ENCODE peak calls at places on chromosomes 1 and 21, in four cellular contexts. V is SK-N-SH, R is K562, N is HepG2. P is an unnamed sample.

GRCh38 chr21:25565272-25566199 is 41.7 kb downstream of the MRPL39 start:
- DNase-seq in R (no peak), N (no peak), V (no peak), P (no peak)

GRCh38 chr1:230798187-230798484 is 50.9 kb downstream of the CAPN9 start:
- DNase-seq in V (no peak), N (no peak), R (no peak), P (no peak)

GRCh38 chr1:14572861-14573260 is 25.6 kb upstream of the KAZN start:
- DNase-seq in N (no peak), V (no peak), R (no peak), P (no peak)

GRCh38 chr1:169949139-169949538 is 55.4 kb upstream of the SCYL3 start:
- DNase-seq in N (no peak), V (no peak), R (no peak), P (no peak)

GRCh38 chr1:147853391-147853790 is 49.2 kb upstream of the GJA8 start:
- DNase-seq in R (no peak), N (no peak), V (no peak), P (no peak)

GRCh38 chr21:43645414-43645891 is 13.8 kb downstream of the HSF2BP start:
- DNase-seq in V (no peak), R (peak), N (peak), P (no peak)

GRCh38 chr1:1435094-1435903 is at the start of gene VWA1:
- DNase-seq in N (no peak), V (peak), R (peak), P (no peak)

GRCh38 chr1:157390646-157391045 is 161.7 kb downstream of the FCRL5 start:
- DNase-seq in V (no peak), N (no peak), R (no peak), P (no peak)

GRCh38 chr1:103336376-103336775 is 189.1 kb upstream of the RNPC3 start:
- DNase-seq in N (peak), R (no peak), V (no peak), P (no peak)

GRCh38 chr1:45265244-45265643 is 58.8 kb upstream of the ZSWIM5 start:
- DNase-seq in N (no peak), V (no peak), R (no peak), P (no peak)

GRCh38 chr1:245684111-245684510 is 529.3 kb downstream of the KIF26B start:
- DNase-seq in V (no peak), R (no peak), N (no peak), P (no peak)

GRCh38 chr1:156118175-156118868 is 3.8 kb downstream of the LMNA start:
- DNase-seq in N (peak), R (no peak), V (no peak), P (no peak)

GRCh38 chr1:47992720-47993119 is 4.5 kb downstream of the TRABD2B start:
- DNase-seq in R (no peak), N (no peak), V (no peak), P (no peak)

GRCh38 chr21:37710555-37711293 is 205.5 kb downstream of the KCNJ6 start:
- DNase-seq in N (peak), R (no peak), V (peak), P (no peak)

GRCh38 chr1:92367496-92367895 is 68.6 kb downstream of the RPAP2 start:
- DNase-seq in R (no peak), V (no peak), N (no peak), P (no peak)

GRCh38 chr1:58060548-58061170 is 485.9 kb downstream of the OMA1 start:
- DNase-seq in V (no peak), N (no peak), R (no peak), P (no peak)

GRCh38 chr1:17216078-17216477 is 11.2 kb downstream of the PADI1 start:
- DNase-seq in V (no peak), N (no peak), R (no peak), P (no peak)

GRCh38 chr1:226889616-226890330 is 19.4 kb downstream of the PSEN2 start:
- DNase-seq in N (no peak), R (no peak), V (no peak), P (no peak)

GRCh38 chr1:15942661-15943514 is 33.0 kb downstream of the ZBTB17 start:
- DNase-seq in V (no peak), R (peak), N (no peak), P (no peak)

GRCh38 chr1:182587087-182587486 is 2.0 kb downstream of the RNASEL start:
- DNase-seq in N (no peak), V (no peak), R (no peak), P (no peak)

GRCh38 chr1:169689395-169689794 is 22.0 kb downstream of the SELL start:
- DNase-seq in N (no peak), R (no peak), V (no peak), P (no peak)

GRCh38 chr1:173870252-173871075 is 2.3 kb downstream of the ZBTB37 start:
- DNase-seq in N (no peak), V (peak), R (peak), P (no peak)

GRCh38 chr1:8011923-8012858 is 13.9 kb downstream of the ERRFI1 start:
- DNase-seq in R (no peak), N (no peak), V (no peak), P (no peak)

GRCh38 chr21:26563977-26564503 is 9.0 kb downstream of the CYYR1 start:
- DNase-seq in R (no peak), N (no peak), V (no peak), P (no peak)

GRCh38 chr1:46528297-46528955 is 23.0 kb downstream of the KNCN start:
- DNase-seq in N (no peak), R (peak), V (no peak), P (no peak)

GRCh38 chr1:20725189-20726106 is 7.1 kb downstream of the SH2D5 start:
- DNase-seq in V (peak), R (no peak), N (no peak), P (no peak)

GRCh38 chr1:204735042-204735441 is 49.5 kb upstream of the LRRN2 start:
- DNase-seq in N (no peak), R (no peak), V (no peak), P (no peak)

GRCh38 chr1:200883118-200883517 is 10.3 kb downstream of the GPR25 start:
- DNase-seq in N (no peak), R (no peak), V (no peak), P (no peak)

GRCh38 chr1:229514578-229515275 is 6.6 kb upstream of the NUP133 start:
- DNase-seq in V (peak), N (peak), R (peak), P (peak)

GRCh38 chr1:98327151-98327918 is 334.2 kb upstream of the SNX7 start:
- DNase-seq in N (no peak), R (no peak), V (no peak), P (no peak)

GRCh38 chr1:175679931-175680652 is 63.3 kb downstream of the TNR start:
- DNase-seq in V (no peak), N (no peak), R (no peak), P (no peak)

GRCh38 chr1:11648039-11648438 is 6.2 kb downstream of the FBXO2 start:
- DNase-seq in N (peak), V (no peak), R (no peak), P (no peak)

GRCh38 chr1:185281245-185281644 is 35.8 kb downstream of the IVNS1ABP start:
- DNase-seq in N (peak), V (no peak), R (no peak), P (no peak)

GRCh38 chr1:12179111-12179519 is 12.3 kb downstream of the TNFRSF1B start:
- DNase-seq in N (peak), V (no peak), R (no peak), P (peak)

GRCh38 chr1:22111620-22112019 is 31.3 kb downstream of the WNT4 start:
- DNase-seq in V (peak), N (no peak), R (peak), P (no peak)

GRCh38 chr1:36204347-36204909 is 19.8 kb upstream of the THRAP3 start:
- DNase-seq in R (no peak), V (no peak), N (no peak), P (no peak)

GRCh38 chr1:16969057-16969609 is 11.3 kb downstream of the MFAP2 start:
- DNase-seq in R (no peak), V (no peak), N (no peak), P (no peak)

DNA sequence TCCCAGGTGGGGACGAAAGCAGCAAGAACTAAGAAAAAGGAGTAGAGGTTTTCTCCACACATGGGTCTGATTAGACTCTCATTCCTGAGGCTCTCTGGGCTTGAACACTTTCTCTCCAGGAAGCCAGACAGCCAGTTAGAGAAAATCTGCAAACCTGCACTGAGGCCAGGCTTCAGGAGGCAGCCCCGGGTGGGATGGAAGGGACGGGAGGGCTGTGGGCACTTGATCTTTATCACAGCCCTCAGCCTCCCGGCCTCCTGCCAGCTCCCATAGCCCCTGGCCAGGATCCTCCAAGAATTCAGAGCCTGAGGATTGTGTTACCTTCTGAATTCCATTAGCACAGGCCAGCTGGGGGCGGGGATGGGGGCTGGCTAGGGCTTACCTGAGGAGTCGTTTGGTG is 40.1 kb downstream of the SERTAD4 start:
- DNase-seq in V (peak), N (no peak), R (no peak), P (no peak)
- TF ChIP-seq ELF1 in V (no peak), N (no peak), R (no peak), P (no peak)

DNA sequence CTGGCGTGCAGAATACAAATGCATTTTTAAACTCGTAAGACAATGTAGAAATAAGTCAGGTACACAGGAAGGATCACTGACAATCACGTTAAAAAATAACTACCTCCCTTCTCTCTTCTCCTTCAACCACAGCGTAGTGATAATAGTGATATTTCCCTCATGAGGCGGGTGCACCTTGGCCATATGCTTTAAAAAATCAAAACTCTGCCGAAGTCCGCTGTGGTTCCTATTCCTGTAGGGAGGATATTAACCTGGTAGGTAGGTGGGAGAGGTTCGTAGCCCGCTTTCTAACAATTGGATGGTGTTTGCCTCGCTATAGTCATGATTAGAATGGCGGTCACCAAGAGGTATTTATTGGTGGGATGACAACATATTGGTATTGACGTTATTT is 732 bp downstream of the GREM2 start:
- DNase-seq in N (no peak), V (peak), R (no peak), P (no peak)
- TF ChIP-seq ELF1 in N (no peak), V (no peak), R (no peak), P (no peak)

GRCh38 chr1:54378157-54378883 is 27.9 kb downstream of the SSBP3 start:
- DNase-seq in V (no peak), R (no peak), N (no peak), P (no peak)
- TF ChIP-seq ELF1 in V (no peak), R (no peak), N (no peak), P (no peak)

DNA sequence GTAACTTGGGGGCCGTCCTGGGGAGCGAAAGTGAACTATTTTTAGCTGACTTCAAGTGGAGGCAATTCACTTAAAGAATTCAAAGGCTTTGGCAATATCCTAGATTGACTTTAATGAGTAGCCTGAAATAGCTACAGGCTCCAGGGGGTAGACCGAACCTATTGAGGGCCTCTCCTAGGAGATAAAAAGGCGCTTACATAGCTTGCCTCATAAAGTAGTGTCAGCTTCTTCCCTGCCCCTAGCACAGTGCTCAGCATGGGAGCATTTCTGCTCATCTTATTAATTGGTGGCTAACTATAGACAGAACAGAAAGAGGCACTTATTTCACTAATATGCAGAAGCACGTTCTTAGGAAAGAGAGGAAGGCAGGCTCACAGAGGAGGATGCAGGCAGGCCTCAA is 12.3 kb upstream of the CTNNBIP1 start:
- DNase-seq in N (no peak), V (no peak), R (no peak), P (no peak)
- TF ChIP-seq ELF1 in N (no peak), V (no peak), R (no peak), P (no peak)

DNA sequence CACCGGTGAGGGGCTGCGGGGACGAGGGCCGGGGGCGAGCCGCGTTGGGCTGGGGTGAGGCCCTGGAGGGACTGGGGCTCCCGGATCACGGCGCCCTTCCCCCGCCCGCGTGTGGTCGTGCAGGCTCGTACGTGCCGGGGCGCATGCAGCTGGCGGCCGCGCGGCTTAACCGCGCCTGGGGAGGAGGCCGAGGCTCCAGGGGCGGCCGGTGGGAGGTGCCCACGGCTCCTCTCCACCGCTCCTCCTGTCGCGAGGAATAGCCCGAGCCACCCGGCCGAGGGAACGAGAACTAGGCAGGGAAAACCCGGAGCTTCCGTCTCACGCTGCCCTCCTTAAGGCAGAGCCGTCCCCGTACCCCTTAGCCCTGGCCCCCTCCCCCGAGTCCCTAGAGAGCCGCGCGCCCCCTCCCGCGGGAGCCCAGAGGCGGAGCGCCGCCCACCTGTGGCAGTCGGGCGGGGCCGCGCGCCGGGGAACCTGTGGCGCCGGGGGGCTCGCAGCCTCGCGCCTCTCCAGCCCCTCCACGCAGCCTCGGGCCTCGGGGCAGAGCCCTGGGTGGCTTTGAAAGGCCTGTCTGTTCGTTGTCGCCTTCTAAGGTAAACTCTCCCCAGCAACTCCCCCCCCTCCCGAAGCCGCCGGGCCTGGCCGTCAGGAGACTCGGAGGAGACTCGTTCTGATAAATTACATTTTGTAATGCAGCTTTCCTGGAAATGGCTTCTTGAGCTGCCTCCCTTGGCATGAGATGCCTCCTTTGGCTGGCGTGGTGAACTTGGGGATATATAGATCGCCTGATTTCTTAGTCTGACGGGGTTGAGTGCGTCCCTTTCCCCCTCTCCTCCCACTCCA is 766 bp downstream of the AK4 start:
- DNase-seq in R (peak), V (peak), N (no peak), P (no peak)
- TF ChIP-seq ELF1 in R (no peak), V (no peak), N (no peak), P (no peak)

GRCh38 chr1:152656459-152656858 is 6.7 kb upstream of the LCE2D start:
- DNase-seq in V (no peak), R (no peak), N (no peak), P (no peak)

GRCh38 chr1:152663098-152663497 is at the start of gene LCE2D:
- DNase-seq in V (no peak), N (no peak), R (no peak), P (no peak)

GRCh38 chr1:152654110-152654509 is 9.1 kb upstream of the LCE2D start:
- DNase-seq in V (peak), N (peak), R (peak), P (peak)

GRCh38 chr1:152658649-152659048 is 4.5 kb upstream of the LCE2D start:
- DNase-seq in R (no peak), V (no peak), N (peak), P (no peak)

GRCh38 chr1:152657677-152658076 is 5.5 kb upstream of the LCE2D start:
- DNase-seq in V (no peak), N (no peak), R (no peak), P (no peak)
- TF ChIP-seq ELF1 in V (no peak), N (no peak), R (no peak), P (no peak)

P was measured in HCT116.